ENCODE peak calls at places on chromosomes 6 and 20, in nine cellular contexts. C, J, H, X, D, O, U, S and A are unnamed samples.

GRCh38 chr6:31692886-31693285 is 10.2 kb downstream of the ABHD16A start:
- DNase-seq in C (no peak), J (peak; percentile 29), H (no peak), X (no peak), D (no peak), O (no peak), U (no peak), S (no peak), A (no peak)

GRCh38 chr6:10426781-10427279 is 12.0 kb upstream of the TFAP2A start:
- DNase-seq in C (no peak), J (no peak), H (no peak), X (no peak), D (no peak), O (no peak), U (no peak), S (no peak), A (no peak)

GRCh38 chr20:49259284-49259683 is 18.6 kb downstream of the ZNFX1 start:
- DNase-seq in C (no peak), J (no peak), H (no peak), X (no peak), D (no peak), O (no peak), U (no peak), S (no peak), A (no peak)

GRCh38 chr6:361411-362132 is 30.0 kb upstream of the IRF4 start:
- DNase-seq in C (no peak), J (peak; percentile 81), H (no peak), X (no peak), D (no peak), O (no peak), U (no peak), S (no peak), A (no peak)

GRCh38 chr6:169310983-169311382 is 57.3 kb upstream of the THBS2 start:
- DNase-seq in C (no peak), J (no peak), H (no peak), X (no peak), D (no peak), O (no peak), U (no peak), S (no peak), A (no peak)

GRCh38 chr6:129493396-129493902 is 216.5 kb downstream of the ARHGAP18 start:
- DNase-seq in C (no peak), J (no peak), H (peak; percentile 61), X (peak; percentile 66), D (no peak), O (peak; percentile 47), U (no peak), S (peak; percentile 31), A (no peak)

GRCh38 chr6:50845499-50846108 is 26.9 kb downstream of the TFAP2B start:
- DNase-seq in C (no peak), J (peak; percentile 61), H (no peak), X (no peak), D (no peak), O (no peak), U (no peak), S (no peak), A (no peak)

GRCh38 chr6:130366011-130366963 is at the start of gene TMEM200A:
- DNase-seq in C (peak; percentile 69), J (peak; percentile 79), H (peak; percentile 87), X (peak; percentile 87), D (peak; percentile 53), O (peak; percentile 72), U (no peak), S (peak; percentile 41), A (peak; percentile 62)

GRCh38 chr6:45900808-45901752 is 114.6 kb downstream of the CLIC5 start:
- DNase-seq in C (no peak), J (no peak), H (peak; percentile 68), X (peak; percentile 89), D (no peak), O (peak; percentile 90), U (no peak), S (peak; percentile 83), A (no peak)

GRCh38 chr20:13259921-13260320 is 38.8 kb downstream of the ISM1 start:
- DNase-seq in C (no peak), J (no peak), H (no peak), X (no peak), D (no peak), O (no peak), U (no peak), S (no peak), A (no peak)

GRCh38 chr6:94636780-94637385 is 940.5 kb upstream of the MANEA start:
- DNase-seq in C (no peak), J (no peak), H (no peak), X (peak; percentile 12), D (no peak), O (no peak), U (no peak), S (no peak), A (no peak)

GRCh38 chr6:131923356-131923755 is 27.8 kb downstream of the CCN2 start:
- DNase-seq in C (no peak), J (no peak), H (no peak), X (peak; percentile 70), D (no peak), O (peak; percentile 86), U (peak; percentile 70), S (no peak), A (no peak)

GRCh38 chr6:118725944-118726343 is 74.6 kb upstream of the CEP85L start:
- DNase-seq in C (no peak), J (no peak), H (no peak), X (no peak), D (no peak), O (no peak), U (no peak), S (no peak), A (no peak)

GRCh38 chr6:157860505-157860991 is 37.5 kb downstream of the SNX9 start:
- DNase-seq in C (no peak), J (no peak), H (no peak), X (no peak), D (no peak), O (no peak), U (no peak), S (no peak), A (no peak)

GRCh38 chr20:33569290-33570094 is 79.6 kb downstream of the CBFA2T2 start:
- DNase-seq in C (no peak), J (no peak), H (no peak), X (no peak), D (no peak), O (no peak), U (no peak), S (no peak), A (no peak)

GRCh38 chr20:50220093-50220893 is 29.7 kb downstream of the CEBPB start:
- DNase-seq in C (no peak), J (no peak), H (no peak), X (no peak), D (no peak), O (no peak), U (no peak), S (no peak), A (no peak)

GRCh38 chr6:36504982-36505381 is 42.3 kb downstream of the STK38 start:
- DNase-seq in C (no peak), J (no peak), H (peak; percentile 56), X (peak; percentile 96), D (no peak), O (peak; percentile 63), U (no peak), S (peak; percentile 62), A (no peak)

GRCh38 chr6:34182751-34183531 is 37.1 kb upstream of the GRM4 start:
- DNase-seq in C (no peak), J (no peak), H (peak; percentile 9), X (no peak), D (no peak), O (peak; percentile 10), U (no peak), S (no peak), A (peak; percentile 63)

GRCh38 chr6:137136065-137136464 is 37.4 kb downstream of the IL22RA2 start:
- DNase-seq in C (no peak), J (no peak), H (no peak), X (no peak), D (no peak), O (peak; percentile 36), U (no peak), S (no peak), A (no peak)

GRCh38 chr20:62691485-62691884 is 17.2 kb upstream of the NTSR1 start:
- DNase-seq in C (no peak), J (no peak), H (no peak), X (no peak), D (no peak), O (no peak), U (no peak), S (no peak), A (no peak)

GRCh38 chr20:37969949-37970855 is 63.1 kb downstream of the TTI1 start:
- DNase-seq in C (no peak), J (no peak), H (peak; percentile 43), X (no peak), D (no peak), O (peak; percentile 47), U (no peak), S (no peak), A (no peak)

GRCh38 chr6:52388790-52389189 is 26.8 kb downstream of the PAQR8 start:
- DNase-seq in C (no peak), J (no peak), H (no peak), X (no peak), D (peak; percentile 26), O (no peak), U (no peak), S (no peak), A (no peak)

GRCh38 chr6:144581807-144582537 is 296.8 kb downstream of the UTRN start:
- DNase-seq in C (no peak), J (no peak), H (peak; percentile 31), X (peak; percentile 30), D (no peak), O (peak; percentile 76), U (no peak), S (peak; percentile 27), A (no peak)